ENCODE peak calls at places on chromosomes 13 and 19, in five cellular contexts. Z is IMR-90, T is K562, W is HepG2, J is H1. Y is an unnamed sample.

GRCh38 chr13:28449826-28450773 is 44.8 kb downstream of the FLT1 start:
- DNase-seq in Z (no peak), W (no peak), T (no peak), J (no peak), Y (no peak)

GRCh38 chr13:78606471-78607408 is 3.4 kb upstream of the POU4F1 start:
- DNase-seq in Z (no peak), J (peak; percentile 67), W (no peak), T (no peak), Y (no peak)

GRCh38 chr19:31066385-31066784 is 282.9 kb downstream of the TSHZ3 start:
- DNase-seq in Z (peak; percentile 78), J (no peak), W (no peak), T (no peak), Y (peak; percentile 84)

GRCh38 chr13:103238441-103238840 is 172.2 kb upstream of the SLC10A2 start:
- DNase-seq in J (no peak), W (no peak), Z (no peak), T (no peak), Y (no peak)

GRCh38 chr13:37375724-37376123 is 222.8 kb downstream of the POSTN start:
- DNase-seq in J (no peak), T (no peak), W (no peak), Z (peak; percentile 46), Y (no peak)

GRCh38 chr19:6215701-6216235 is 64.0 kb downstream of the MLLT1 start:
- DNase-seq in J (no peak), Z (no peak), T (no peak), W (no peak), Y (no peak)

GRCh38 chr13:82827704-82828103 is 1054.6 kb downstream of the SLITRK1 start:
- DNase-seq in T (no peak), W (no peak), J (no peak), Z (no peak), Y (no peak)

GRCh38 chr19:2883686-2884439 is 16.7 kb downstream of the ZNF556 start:
- DNase-seq in T (no peak), W (no peak), Z (no peak), J (no peak), Y (no peak)

GRCh38 chr13:21735621-21736401 is 64.9 kb downstream of the FGF9 start:
- DNase-seq in J (no peak), W (no peak), Z (no peak), T (no peak), Y (no peak)

GRCh38 chr13:70841240-70842061 is 733.2 kb upstream of the KLHL1 start:
- DNase-seq in J (no peak), T (no peak), W (no peak), Z (no peak), Y (no peak)

GRCh38 chr19:5436101-5436947 is 18.9 kb upstream of the ZNRF4 start:
- DNase-seq in W (no peak), Z (peak; percentile 73), T (peak; percentile 99), J (peak; percentile 96), Y (peak; percentile 65)

GRCh38 chr13:49369876-49370275 is 74.0 kb downstream of the CAB39L start:
- DNase-seq in W (no peak), T (no peak), Z (no peak), J (no peak), Y (no peak)

GRCh38 chr13:20405691-20406090 is 120.0 kb downstream of the CRYL1 start:
- DNase-seq in Z (no peak), T (no peak), W (no peak), J (peak; percentile 75), Y (no peak)

GRCh38 chr13:25699056-25699455 is 327.3 kb downstream of the ATP8A2 start:
- DNase-seq in T (no peak), Z (no peak), J (no peak), W (no peak), Y (no peak)

GRCh38 chr13:21060063-21060826 is 1.1 kb downstream of the LATS2 start:
- DNase-seq in J (peak; percentile 62), Z (peak; percentile 51), T (no peak), W (no peak), Y (no peak)

GRCh38 chr13:28220166-28220565 is 81.8 kb downstream of the PAN3 start:
- DNase-seq in W (no peak), J (no peak), T (no peak), Z (peak; percentile 46), Y (no peak)

GRCh38 chr13:20553309-20553708 is 13.6 kb upstream of the IFT88 start:
- DNase-seq in W (peak; percentile 83), Z (no peak), T (no peak), J (no peak), Y (no peak)

GRCh38 chr13:68697551-68697950 is 1410.1 kb upstream of the ATXN8OS start:
- DNase-seq in J (no peak), W (no peak), T (no peak), Z (no peak), Y (no peak)

GRCh38 chr13:105972811-105973590 is 562.5 kb downstream of the EFNB2 start:
- DNase-seq in J (no peak), W (no peak), Z (no peak), T (no peak), Y (no peak)

GRCh38 chr13:43297967-43298366 is 274.6 kb downstream of the DNAJC15 start:
- DNase-seq in Z (no peak), J (no peak), T (no peak), W (no peak), Y (no peak)

GRCh38 chr19:57321746-57322145 is 1.5 kb downstream of the ZNF543 start:
- DNase-seq in Z (no peak), J (no peak), W (no peak), T (no peak), Y (no peak)

GRCh38 chr13:78875792-78876580 is 217.0 kb upstream of the OBI1 start:
- DNase-seq in J (peak; percentile 59), T (no peak), W (no peak), Z (no peak), Y (no peak)

GRCh38 chr19:13172335-13173128 is 22.3 kb downstream of the IER2 start:
- DNase-seq in Z (peak; percentile 83), J (no peak), T (peak; percentile 58), W (no peak), Y (peak; percentile 91)

GRCh38 chr13:50826035-50826434 is 17.5 kb downstream of the DLEU7 start:
- DNase-seq in J (no peak), T (no peak), Z (no peak), W (no peak), Y (no peak)

GRCh38 chr13:89239361-89240127 is 1568.4 kb downstream of the SLITRK5 start:
- DNase-seq in T (no peak), W (no peak), Z (no peak), J (no peak), Y (no peak)

GRCh38 chr13:61286148-61286745 is 129.4 kb downstream of the PCDH20 start:
- DNase-seq in J (peak; percentile 51), W (peak; percentile 2), T (peak; percentile 4), Z (no peak), Y (no peak)

DNA sequence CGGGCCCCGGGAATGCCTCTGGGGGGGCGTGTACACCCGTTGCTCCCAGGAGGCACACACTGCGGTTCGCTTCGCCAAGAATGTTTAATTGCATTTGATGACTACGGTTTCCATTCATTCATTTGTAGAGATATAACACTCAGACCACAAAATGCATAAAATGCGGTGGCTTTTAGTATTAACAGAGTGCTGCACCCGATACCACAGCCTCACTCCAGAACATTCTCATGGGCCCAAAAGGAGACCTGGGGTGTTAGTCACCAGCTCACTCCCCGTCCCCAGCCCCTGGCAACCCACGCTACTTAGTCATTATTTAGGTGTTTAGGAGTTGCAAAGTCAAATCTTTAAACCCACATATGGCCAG is 21.8 kb downstream of the HCN2 start:
- DNase-seq in T (no peak), Z (peak; percentile 96), W (no peak), J (no peak), Y (no peak)
- TF ChIP-seq MAFK in T (no peak), Z (no peak), W (no peak), J (no peak), Y (no peak)

GRCh38 chr19:46617566-46618079 is 7.3 kb downstream of the PTGIR start:
- DNase-seq in J (no peak), Z (no peak), W (no peak), T (no peak), Y (no peak)

GRCh38 chr19:46620267-46620666 is 4.6 kb downstream of the PTGIR start:
- DNase-seq in J (no peak), Z (no peak), T (no peak), W (no peak), Y (no peak)

GRCh38 chr19:46616631-46617322 is 8.1 kb downstream of the PTGIR start:
- DNase-seq in J (peak; percentile 79), Z (peak; percentile 85), W (peak; percentile 50), T (peak; percentile 65), Y (peak; percentile 96)

GRCh38 chr19:46620716-46621115 is 4.2 kb downstream of the PTGIR start:
- DNase-seq in W (no peak), J (no peak), T (no peak), Z (peak; percentile 85), Y (no peak)

DNA sequence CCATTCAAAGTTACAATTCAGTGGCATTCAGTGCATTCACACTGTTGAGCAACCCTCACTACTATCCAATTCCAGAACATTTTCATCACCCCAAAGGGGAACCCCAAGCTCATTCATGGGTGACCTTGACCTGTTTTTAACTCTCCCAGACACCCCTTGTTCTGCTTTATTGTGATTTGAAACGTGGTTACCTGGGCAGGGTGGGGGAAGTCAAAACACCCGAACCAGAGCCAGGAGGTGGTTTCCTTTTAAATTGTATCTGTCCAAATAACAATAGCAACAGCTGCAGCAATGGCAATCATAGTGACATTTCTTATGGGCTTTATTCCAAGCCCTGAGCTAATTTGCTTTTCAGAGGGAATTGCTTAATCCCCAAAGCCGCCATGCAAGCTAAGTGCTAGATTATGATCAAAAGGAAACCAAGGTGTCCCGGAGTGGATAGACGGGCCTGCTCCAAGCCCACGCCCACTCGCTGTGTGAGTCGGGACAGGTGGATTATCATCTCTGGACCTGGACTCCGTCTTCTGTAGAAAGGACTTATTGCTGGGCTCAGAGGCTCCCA is 6.1 kb downstream of the PTGIR start:
- DNase-seq in T (no peak), J (no peak), Z (peak; percentile 37), W (no peak), Y (no peak)
- TF ChIP-seq MAFK in T (no peak), J (no peak), Z (no peak), W (no peak), Y (no peak)

DNA sequence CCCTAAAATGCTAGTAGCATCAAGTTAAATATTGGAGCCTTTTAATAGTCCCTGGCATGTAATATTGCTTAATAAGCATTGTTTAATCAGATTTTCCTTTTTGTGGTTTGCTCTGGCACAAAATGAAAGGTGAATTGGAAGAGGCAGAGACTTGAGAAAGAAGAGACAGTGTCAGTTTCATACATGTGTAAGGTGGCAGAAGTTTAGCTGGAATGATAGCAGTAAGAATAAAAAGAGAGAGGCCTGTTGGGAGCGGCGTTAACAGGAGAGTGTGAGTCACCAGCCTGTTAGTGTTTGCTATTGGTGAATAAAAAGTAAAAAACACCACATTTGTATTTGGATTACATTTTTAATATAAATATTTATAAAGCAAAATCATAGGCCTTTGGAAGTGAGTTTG is 145.3 kb downstream of the PDS5B start:
- DNase-seq in J (no peak), Z (peak; percentile 57), T (no peak), W (no peak), Y (peak; percentile 44)
- TF ChIP-seq MAFK in J (no peak), Z (peak; percentile 22), T (no peak), W (peak; percentile 8), Y (peak; percentile 46)

DNA sequence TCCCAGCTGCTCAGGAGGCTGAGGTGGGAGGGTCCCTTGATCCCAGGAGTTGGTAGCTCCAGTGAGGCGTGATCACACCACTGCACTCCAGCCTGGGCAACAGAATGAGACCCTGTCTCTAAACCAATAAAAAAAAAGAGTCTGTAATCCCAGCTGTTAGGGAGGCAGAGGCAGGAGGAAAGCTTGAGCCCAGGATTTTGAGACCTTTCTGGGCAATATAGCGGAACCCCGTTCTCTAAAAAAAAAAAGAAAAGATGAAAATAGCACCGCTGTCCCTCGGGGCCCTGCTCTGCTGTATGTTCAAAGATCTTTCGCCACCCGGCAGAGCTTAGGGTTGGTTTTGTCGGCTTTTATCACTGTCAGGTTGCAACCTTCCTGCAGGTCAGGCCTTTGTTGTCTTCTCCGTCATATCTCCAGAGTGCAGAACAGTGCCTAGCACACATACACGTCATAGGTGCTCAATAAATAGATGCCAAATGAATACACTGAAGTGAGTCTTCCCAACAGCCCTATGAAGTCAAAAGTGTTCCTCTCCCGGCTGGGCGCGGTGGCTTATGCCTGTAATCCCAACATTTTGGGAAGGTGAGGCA is 13.4 kb upstream of the BCAM start:
- DNase-seq in W (no peak), T (no peak), J (no peak), Z (no peak), Y (no peak)
- TF ChIP-seq MAFK in W (no peak), T (no peak), J (no peak), Z (no peak), Y (no peak)